ENCODE peak calls at places on chromosome 5, in four cellular contexts. O is GM06990, V is AG10803, K is uterus. R is an unnamed sample.

GRCh38 chr5:132270345-132270685 is 12.8 kb downstream of the PDLIM4 start:
- DNase-seq in O (no peak), V (no peak), K (no peak), R (no peak)

GRCh38 chr5:87383216-87383615 is 29.5 kb downstream of the CCNH start:
- DNase-seq in O (no peak), V (peak), K (no peak), R (no peak)

GRCh38 chr5:170626507-170627150 is 122.8 kb downstream of the KCNIP1 start:
- DNase-seq in O (no peak), V (no peak), K (no peak), R (no peak)

GRCh38 chr5:178273665-178274541 is 41.3 kb upstream of the PHYKPL start:
- DNase-seq in O (no peak), V (no peak), K (no peak), R (no peak)

GRCh38 chr5:176133289-176133870 is 104.8 kb upstream of the SIMC1 start:
- DNase-seq in O (no peak), V (no peak), K (no peak), R (no peak)

GRCh38 chr5:158821321-158821720 is 278.4 kb downstream of the EBF1 start:
- DNase-seq in O (no peak), V (no peak), K (no peak), R (no peak)

GRCh38 chr5:34490501-34491250 is 165.5 kb upstream of the RAI14 start:
- DNase-seq in O (peak), V (no peak), K (no peak), R (no peak)

GRCh38 chr5:89498699-89499098 is 615.7 kb upstream of the MEF2C start:
- DNase-seq in O (no peak), V (no peak), K (no peak), R (no peak)

GRCh38 chr5:135319928-135320606 is 79.0 kb downstream of the MACROH2A1 start:
- DNase-seq in O (no peak), V (no peak), K (no peak), R (no peak)

GRCh38 chr5:40689442-40689841 is 9.7 kb downstream of the PTGER4 start:
- DNase-seq in O (no peak), V (peak), K (no peak), R (peak)

GRCh38 chr5:170184007-170184687 is 48.6 kb upstream of the C5orf58 start:
- DNase-seq in O (peak), V (peak), K (peak), R (peak)

GRCh38 chr5:140202078-140202477 is 27.1 kb downstream of the CYSTM1 start:
- DNase-seq in O (no peak), V (no peak), K (no peak), R (no peak)

GRCh38 chr5:59272744-59273427 is 620.6 kb downstream of the PDE4D start:
- DNase-seq in O (no peak), V (no peak), K (no peak), R (no peak)

DNA sequence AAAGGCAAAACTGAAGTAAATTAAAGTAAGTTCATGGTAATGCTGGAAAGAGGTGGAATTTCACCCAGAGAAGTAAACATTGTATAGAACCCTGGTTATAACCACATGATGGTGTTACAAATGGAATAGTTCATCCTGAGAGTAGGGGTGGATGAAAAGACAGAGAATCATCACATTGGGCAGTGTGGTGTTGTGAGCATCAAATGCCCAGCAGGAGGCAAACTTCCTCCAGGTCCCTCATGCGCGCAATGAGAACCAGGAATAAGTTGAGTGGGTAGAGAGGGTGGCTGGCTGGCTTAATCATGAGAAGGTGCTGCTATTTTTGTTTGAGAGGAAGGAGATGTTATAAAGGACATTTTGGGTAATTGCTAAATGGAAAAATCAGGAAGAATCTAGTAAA is 163.3 kb upstream of the HMHB1 start:
- DNase-seq in O (no peak), V (no peak), K (no peak), R (no peak)
- TF ChIP-seq CTCF in O (peak), V (no peak), K (no peak), R (no peak)

GRCh38 chr5:149403923-149404745 is 25.0 kb upstream of the IL17B start:
- DNase-seq in O (no peak), V (peak), K (no peak), R (peak)
- H3K4me3 ChIP-seq in O (no peak), V (peak), K (no peak), R (no peak)

DNA sequence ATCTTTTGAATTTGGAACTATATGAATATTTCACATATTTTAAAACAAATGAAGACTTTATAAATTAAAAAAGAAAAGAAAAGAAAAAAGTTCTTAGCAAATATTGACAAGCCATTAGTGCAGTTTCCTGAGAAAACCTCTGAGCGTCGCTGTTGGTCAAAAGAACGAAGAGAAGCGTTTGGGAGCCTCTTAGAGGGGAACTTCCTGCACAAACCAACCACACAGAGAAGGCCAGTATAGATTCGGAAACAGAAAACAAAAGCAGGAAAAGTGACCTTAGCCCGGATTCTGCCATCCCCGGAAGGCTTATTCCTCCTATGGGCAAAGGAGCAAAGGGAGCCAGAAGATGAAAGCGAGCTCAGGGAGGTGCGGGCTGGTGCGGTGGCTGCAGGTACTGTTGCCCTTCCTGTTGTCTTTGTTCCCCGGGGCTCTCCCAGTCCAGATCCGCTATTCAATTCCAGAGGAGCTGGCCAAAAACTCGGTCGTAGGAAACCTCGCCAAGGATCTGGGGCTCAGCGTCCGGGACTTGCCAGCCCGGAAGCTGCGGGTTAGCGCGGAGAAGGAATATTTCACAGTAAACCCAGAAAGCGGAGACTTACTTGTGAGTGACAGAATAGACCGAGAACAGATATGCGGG is at the start of gene PCDHGB2:
- DNase-seq in O (peak), V (peak), K (no peak), R (no peak)
- TF ChIP-seq CTCF in O (peak), V (peak), K (no peak), R (peak)

GRCh38 chr5:154118832-154119442 is 71.6 kb upstream of the GALNT10 start:
- DNase-seq in O (no peak), V (no peak), K (no peak), R (no peak)
- H3K4me3 ChIP-seq in O (no peak), V (no peak), K (no peak), R (no peak)

GRCh38 chr5:33340195-33340594 is 100.6 kb upstream of the TARS1 start:
- DNase-seq in O (no peak), V (no peak), K (no peak), R (no peak)

GRCh38 chr5:33337621-33337960 is 103.2 kb upstream of the TARS1 start:
- DNase-seq in O (no peak), V (no peak), K (no peak), R (no peak)

GRCh38 chr5:33336911-33337620 is 103.7 kb upstream of the TARS1 start:
- DNase-seq in O (no peak), V (no peak), K (no peak), R (no peak)

GRCh38 chr5:33339413-33339812 is 101.4 kb upstream of the TARS1 start:
- DNase-seq in O (no peak), V (no peak), K (no peak), R (no peak)

DNA sequence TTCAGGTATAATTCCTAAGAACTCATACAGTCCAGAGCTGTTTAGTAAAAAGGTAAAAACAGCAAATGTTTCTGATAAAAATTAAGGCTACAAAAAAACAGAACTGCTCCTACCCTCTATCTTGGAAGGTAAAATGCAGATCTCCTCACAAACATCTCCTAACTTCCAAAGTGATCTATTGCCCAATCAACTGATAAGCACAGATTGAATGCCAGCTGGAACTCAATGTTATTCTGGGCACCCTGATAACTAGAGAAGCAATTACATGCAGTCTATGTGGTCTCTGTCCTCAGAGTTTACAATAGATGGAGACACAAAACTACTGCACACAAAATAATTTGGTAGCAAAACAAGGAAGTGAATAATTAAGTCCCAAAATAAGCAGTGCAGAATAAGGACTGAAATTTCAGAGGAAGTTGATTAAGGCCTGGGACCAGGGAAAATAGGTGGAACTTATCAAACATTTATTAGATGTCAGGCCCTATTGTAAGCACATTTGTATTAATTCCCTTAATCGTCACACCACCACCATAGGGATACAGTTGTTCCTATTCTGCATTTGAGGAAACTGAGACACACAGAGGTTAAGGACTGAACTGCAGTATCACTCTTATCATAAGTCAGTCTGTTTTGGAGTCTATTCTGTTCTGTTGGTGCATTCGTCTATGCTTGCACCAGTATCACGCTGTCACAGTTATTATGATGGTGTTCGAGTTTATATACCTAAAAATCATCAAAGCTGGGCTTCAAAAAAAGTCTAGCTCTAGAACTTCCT is 102.2 kb upstream of the TARS1 start:
- DNase-seq in O (no peak), V (no peak), K (no peak), R (no peak)
- TF ChIP-seq CTCF in O (no peak), V (peak), K (no peak), R (no peak)

GRCh38 chr5:142360051-142360498 is 35.3 kb upstream of the SPRY4 start:
- DNase-seq in O (no peak), V (no peak), K (no peak), R (no peak)

GRCh38 chr5:142358121-142358520 is 33.3 kb upstream of the SPRY4 start:
- DNase-seq in O (no peak), V (no peak), K (no peak), R (no peak)

GRCh38 chr5:142358648-142359047 is 33.8 kb upstream of the SPRY4 start:
- DNase-seq in O (no peak), V (no peak), K (no peak), R (no peak)

GRCh38 chr5:142363619-142363963 is 38.8 kb upstream of the SPRY4 start:
- DNase-seq in O (no peak), V (no peak), K (no peak), R (no peak)

GRCh38 chr5:142360607-142361120 is 35.8 kb upstream of the SPRY4 start:
- DNase-seq in O (no peak), V (peak), K (no peak), R (no peak)
- H3K4me3 ChIP-seq in O (no peak), V (no peak), K (no peak), R (no peak)

DNA sequence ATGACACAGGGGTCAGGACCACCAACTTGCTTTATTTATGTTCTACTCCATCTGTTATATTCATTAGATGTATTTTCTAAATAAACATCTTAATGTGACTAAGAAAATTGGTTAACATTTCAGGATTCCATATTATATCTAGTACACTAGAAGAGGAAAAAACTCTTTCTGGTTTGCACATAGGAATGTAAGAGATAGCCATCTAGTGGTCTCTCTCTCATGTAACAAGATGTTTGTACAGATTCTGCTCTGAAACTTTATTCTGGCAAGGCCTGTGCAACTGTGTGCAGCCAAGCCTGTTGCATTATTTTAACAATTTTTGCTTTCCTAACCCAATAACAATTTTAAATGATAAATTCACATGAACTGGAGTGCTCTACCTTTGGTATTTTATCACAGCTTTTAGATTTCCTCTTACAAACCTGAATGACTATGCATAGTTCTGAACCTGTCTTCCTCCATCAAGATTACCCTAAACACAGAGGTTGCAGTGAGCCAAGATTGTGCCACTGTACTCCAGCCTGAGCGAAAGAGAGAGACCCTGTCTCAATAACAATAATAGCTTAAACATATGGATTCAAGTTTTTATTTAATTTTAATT is 148.1 kb downstream of the GIN1 start:
- DNase-seq in O (no peak), V (peak), K (no peak), R (no peak)
- TF ChIP-seq CTCF in O (peak), V (peak), K (peak), R (peak)

GRCh38 chr5:173065155-173065554 is 9.0 kb downstream of the CREBRF start:
- DNase-seq in O (no peak), V (no peak), K (no peak), R (no peak)
- H3K4me3 ChIP-seq in O (peak), V (no peak), K (no peak), R (no peak)

GRCh38 chr5:103256178-103256577 is 2.4 kb upstream of the MACIR start:
- DNase-seq in O (no peak), V (no peak), K (no peak), R (no peak)
- TF ChIP-seq CTCF in O (peak), V (peak), K (no peak), R (no peak)

GRCh38 chr5:172444110-172444510 is 10.2 kb downstream of the SH3PXD2B start:
- DNase-seq in O (no peak), V (no peak), K (no peak), R (no peak)
- H3K4me3 ChIP-seq in O (no peak), V (no peak), K (no peak), R (no peak)